ENCODE peak calls at places on chromosomes 3 and 15, in seven cellular contexts. M, O, K, X, H, T and R are unnamed samples.

GRCh38 chr3:43090238-43090637 is 15.6 kb downstream of the POMGNT2 start:
- DNase-seq in M (no peak), O (no peak), K (no peak), X (no peak), H (no peak), T (no peak), R (no peak)

GRCh38 chr15:26628879-26629529 is 143.9 kb downstream of the GABRB3 start:
- DNase-seq in M (peak; percentile 87), O (no peak), K (peak; percentile 81), X (no peak), H (no peak), T (peak; percentile 58), R (no peak)

GRCh38 chr15:39744334-39745103 is 38.1 kb downstream of the FSIP1 start:
- DNase-seq in M (peak; percentile 67), O (no peak), K (no peak), X (no peak), H (no peak), T (no peak), R (no peak)

GRCh38 chr3:55630921-55631299 is 143.8 kb upstream of the WNT5A start:
- DNase-seq in M (no peak), O (no peak), K (no peak), X (no peak), H (no peak), T (no peak), R (no peak)

GRCh38 chr3:58874795-58875194 is 175.0 kb downstream of the CFAP20DC start:
- DNase-seq in M (no peak), O (peak; percentile 16), K (peak; percentile 81), X (no peak), H (no peak), T (peak; percentile 49), R (peak; percentile 69)

GRCh38 chr3:115630850-115631249 is 7.5 kb downstream of the GAP43 start:
- DNase-seq in M (no peak), O (no peak), K (no peak), X (no peak), H (no peak), T (no peak), R (no peak)

GRCh38 chr3:170869240-170869592 is 779 bp downstream of the RPL22L1 start:
- DNase-seq in M (no peak), O (no peak), K (no peak), X (no peak), H (no peak), T (no peak), R (no peak)

GRCh38 chr3:146969356-146969755 is 364.2 kb upstream of the PLSCR5 start:
- DNase-seq in M (no peak), O (no peak), K (no peak), X (no peak), H (no peak), T (no peak), R (no peak)

GRCh38 chr3:186255703-186256331 is 106.2 kb downstream of the DGKG start:
- DNase-seq in M (peak; percentile 64), O (no peak), K (no peak), X (peak; percentile 39), H (no peak), T (no peak), R (no peak)

GRCh38 chr3:30421261-30421660 is 185.1 kb upstream of the TGFBR2 start:
- DNase-seq in M (no peak), O (no peak), K (no peak), X (no peak), H (no peak), T (peak; percentile 70), R (no peak)

GRCh38 chr3:54891540-54891897 is 36.3 kb downstream of the LRTM1 start:
- DNase-seq in M (no peak), O (peak; percentile 92), K (peak; percentile 73), X (no peak), H (peak; percentile 82), T (peak; percentile 76), R (peak; percentile 96)

GRCh38 chr3:43874290-43874689 is 183.6 kb downstream of the ABHD5 start:
- DNase-seq in M (no peak), O (no peak), K (no peak), X (no peak), H (no peak), T (no peak), R (no peak)

GRCh38 chr3:125192190-125193035 is 20.1 kb downstream of the SLC12A8 start:
- DNase-seq in M (peak; percentile 68), O (no peak), K (no peak), X (peak; percentile 41), H (no peak), T (no peak), R (no peak)

GRCh38 chr15:80834402-80834801 is 55.2 kb downstream of the CEMIP start:
- DNase-seq in M (no peak), O (no peak), K (no peak), X (no peak), H (no peak), T (no peak), R (no peak)